ENCODE peak calls at places on chromosomes 12 and 14, in eight cellular contexts. X is BE2C, V is heart right ventricle, D is hepatocyte, P is kidney, L is mammary epithelial cell, K is astrocyte, T is AG04450. W is an unnamed sample. For H3K9me3, the result is how much of the 10 kb centered on the place peaks cover.

GRCh38 chr12:49232940-49233841 is 31.7 kb upstream of the TUBA1C start:
- DNase-seq in T (no peak), K (peak), P (peak), L (no peak), V (peak), X (peak), D (peak), W (no peak)

GRCh38 chr12:122753213-122753571 is 568 bp downstream of the DENR start:
- DNase-seq in V (no peak), L (no peak), T (no peak), K (no peak), X (no peak), D (no peak), P (no peak), W (no peak)

GRCh38 chr12:67637718-67638117 is 10.8 kb upstream of the DYRK2 start:
- DNase-seq in P (no peak), X (no peak), K (no peak), T (no peak), D (no peak), V (no peak), L (no peak), W (no peak)

GRCh38 chr12:121253638-121254335 is 42.7 kb downstream of the CAMKK2 start:
- DNase-seq in L (no peak), T (no peak), D (no peak), P (peak), K (no peak), X (no peak), V (no peak), W (no peak)

GRCh38 chr12:70994217-70994788 is 73.8 kb upstream of the PTPRR start:
- DNase-seq in T (no peak), L (peak), V (no peak), X (no peak), K (peak), D (no peak), P (no peak), W (no peak)

GRCh38 chr12:22443379-22444316 is 100.7 kb downstream of the C2CD5 start:
- DNase-seq in T (peak), X (peak), D (peak), V (no peak), L (peak), P (no peak), K (peak), W (peak)

GRCh38 chr14:105465209-105466031 is 9.2 kb upstream of the CRIP2 start:
- DNase-seq in D (no peak), V (peak), P (no peak), T (no peak), X (no peak), L (peak), K (no peak), W (no peak)

GRCh38 chr12:121774968-121775474 is 18.5 kb downstream of the RHOF start:
- DNase-seq in L (no peak), P (peak), X (no peak), T (no peak), V (no peak), K (no peak), D (no peak), W (peak)

GRCh38 chr12:39123580-39123979 is 218.2 kb upstream of the CPNE8 start:
- DNase-seq in X (no peak), L (peak), T (no peak), V (no peak), D (no peak), P (no peak), K (peak), W (peak)

GRCh38 chr14:91310620-91311283 is 66.2 kb upstream of the GPR68 start:
- DNase-seq in K (no peak), L (no peak), X (no peak), D (no peak), T (no peak), P (peak), V (no peak), W (no peak)

GRCh38 chr12:51371295-51371953 is 19.8 kb downstream of the GALNT6 start:
- DNase-seq in X (peak), L (peak), K (peak), P (peak), T (peak), D (peak), V (no peak), W (peak)

GRCh38 chr12:71197460-71197859 is 39.7 kb upstream of the TSPAN8 start:
- DNase-seq in L (no peak), T (no peak), K (no peak), X (no peak), V (no peak), P (no peak), D (no peak), W (no peak)

GRCh38 chr14:61320806-61321384 is 484 bp upstream of the PRKCH start:
- DNase-seq in P (peak), X (no peak), L (no peak), D (peak), K (no peak), V (no peak), T (no peak), W (no peak)

GRCh38 chr12:117334855-117335587 is 26.4 kb downstream of the NOS1 start:
- DNase-seq in T (no peak), L (no peak), X (no peak), D (no peak), K (no peak), P (no peak), V (no peak), W (no peak)

GRCh38 chr14:42224053-42224888 is 617.6 kb downstream of the LRFN5 start:
- DNase-seq in V (no peak), P (no peak), X (peak), K (peak), T (peak), D (peak), L (peak), W (peak)

GRCh38 chr14:29663281-29663801 is 264.3 kb downstream of the PRKD1 start:
- DNase-seq in L (no peak), K (peak), V (no peak), P (no peak), X (no peak), T (no peak), D (no peak), W (no peak)

GRCh38 chr12:52585951-52586350 is 12.3 kb upstream of the KRT74 start:
- DNase-seq in X (no peak), P (peak), T (no peak), L (no peak), K (no peak), V (no peak), D (no peak), W (no peak)

GRCh38 chr12:91870872-91871707 is 274.6 kb downstream of the BTG1 start:
- DNase-seq in D (no peak), V (no peak), T (no peak), L (no peak), X (no peak), K (no peak), P (no peak), W (no peak)

GRCh38 chr14:32336702-32337101 is 7.6 kb downstream of the AKAP6 start:
- DNase-seq in P (no peak), L (no peak), T (no peak), K (no peak), V (no peak), X (no peak), D (no peak), W (no peak)

GRCh38 chr14:74620497-74620921 is 8.5 kb upstream of the LTBP2 start:
- DNase-seq in P (no peak), T (peak), X (no peak), D (no peak), K (peak), V (no peak), L (peak), W (peak)

GRCh38 chr12:3551386-3551785 is 60.4 kb downstream of the PRMT8 start:
- DNase-seq in V (peak), K (no peak), D (no peak), X (no peak), P (no peak), L (no peak), T (no peak), W (no peak)

GRCh38 chr12:32761716-32762115 is 6.0 kb upstream of the YARS2 start:
- DNase-seq in L (no peak), T (no peak), D (no peak), X (no peak), K (no peak), P (no peak), V (no peak), W (no peak)

GRCh38 chr14:90341784-90342183 is 10.0 kb upstream of the NRDE2 start:
- DNase-seq in V (no peak), X (peak), P (no peak), K (no peak), L (no peak), T (no peak), D (no peak), W (no peak)

GRCh38 chr12:48973992-48974673 is 2.6 kb upstream of the WNT10B start:
- DNase-seq in D (peak), K (peak), L (no peak), P (no peak), X (peak), V (peak), T (no peak), W (peak)

GRCh38 chr12:89270548-89270947 is 81.8 kb downstream of the DUSP6 start:
- DNase-seq in P (no peak), T (no peak), V (no peak), L (no peak), K (no peak), X (no peak), D (no peak), W (no peak)

GRCh38 chr14:52906141-52906601 is 44.7 kb downstream of the FERMT2 start:
- DNase-seq in T (peak), D (no peak), V (no peak), K (peak), P (no peak), L (peak), X (no peak), W (no peak)

GRCh38 chr14:93059917-93060545 is 55.7 kb downstream of the ITPK1 start:
- DNase-seq in K (no peak), T (no peak), V (peak), L (no peak), D (no peak), P (peak), X (no peak), W (peak)

GRCh38 chr14:35355981-35356839 is 48.3 kb downstream of the NFKBIA start:
- DNase-seq in V (no peak), L (no peak), K (peak), T (no peak), P (peak), X (peak), D (peak), W (peak)

GRCh38 chr12:2341871-2342270 is 289.1 kb downstream of the CACNA1C start:
- DNase-seq in X (no peak), D (no peak), T (peak), K (peak), L (peak), P (no peak), V (no peak), W (no peak)

GRCh38 chr12:356276-356988 is 32.7 kb downstream of the KDM5A start:
- DNase-seq in K (peak), L (peak), D (no peak), T (no peak), X (no peak), V (no peak), P (no peak), W (no peak)

GRCh38 chr14:104845834-104846441 is 19.1 kb upstream of the CEP170B start:
- DNase-seq in V (no peak), D (no peak), T (no peak), L (peak), P (peak), K (no peak), X (no peak), W (no peak)

GRCh38 chr14:92964124-92965109 is 41.5 kb downstream of the CHGA start:
- DNase-seq in K (no peak), V (no peak), D (no peak), T (no peak), L (no peak), X (no peak), P (peak), W (no peak)

GRCh38 chr12:54125950-54126695 is 62.7 kb downstream of the SMUG1 start:
- DNase-seq in X (peak), V (peak), D (no peak), K (no peak), T (no peak), P (peak), L (no peak), W (no peak)

GRCh38 chr12:2261708-2262107 is 208.9 kb downstream of the CACNA1C start:
- DNase-seq in P (no peak), X (no peak), V (no peak), D (no peak), K (no peak), T (no peak), L (no peak), W (peak)

GRCh38 chr12:52235001-52235760 is 2.1 kb downstream of the KRT7 start:
- DNase-seq in L (no peak), V (no peak), X (no peak), P (peak), T (no peak), K (no peak), D (no peak), W (no peak)

GRCh38 chr12:47105914-47106674 is 26.3 kb upstream of the AMIGO2 start:
- DNase-seq in T (no peak), L (no peak), X (no peak), V (no peak), D (no peak), K (no peak), P (no peak), W (no peak)

GRCh38 chr14:92173668-92174067 is 51.9 kb downstream of the CPSF2 start:
- DNase-seq in X (no peak), P (no peak), K (peak), D (no peak), V (no peak), T (no peak), L (no peak), W (no peak)

GRCh38 chr14:43687866-43688265 is 819.2 kb downstream of the FSCB start:
- DNase-seq in L (peak), X (no peak), D (peak), T (peak), K (peak), P (no peak), V (no peak), W (no peak)

GRCh38 chr12:6374781-6375150 is 597 bp downstream of the SCNN1A start:
- DNase-seq in L (no peak), K (no peak), P (peak), V (no peak), T (no peak), D (no peak), X (no peak), W (no peak)

GRCh38 chr14:21534576-21534975 is 8.4 kb upstream of the SALL2 start:
- DNase-seq in P (no peak), L (no peak), T (no peak), X (no peak), K (no peak), V (no peak), D (no peak), W (no peak)
- H3K4me3 ChIP-seq in P (no peak), L (no peak), T (no peak), X (no peak), K (no peak), V (no peak), D (no peak), W (no peak)

GRCh38 chr14:101721111-101721510 is 40.4 kb upstream of the PPP2R5C start:
- DNase-seq in D (no peak), X (no peak), P (no peak), T (no peak), L (no peak), K (no peak), V (no peak), W (no peak)

GRCh38 chr14:101719045-101719645 is 42.4 kb upstream of the PPP2R5C start:
- DNase-seq in X (no peak), V (no peak), P (no peak), D (no peak), K (no peak), L (no peak), T (no peak), W (no peak)

GRCh38 chr14:101723061-101723595 is 38.4 kb upstream of the PPP2R5C start:
- DNase-seq in P (no peak), T (no peak), L (no peak), X (no peak), K (no peak), D (no peak), V (no peak), W (no peak)

GRCh38 chr14:101719708-101720107 is 41.8 kb upstream of the PPP2R5C start:
- DNase-seq in K (no peak), X (no peak), T (no peak), L (no peak), P (no peak), V (no peak), D (no peak), W (no peak)

DNA sequence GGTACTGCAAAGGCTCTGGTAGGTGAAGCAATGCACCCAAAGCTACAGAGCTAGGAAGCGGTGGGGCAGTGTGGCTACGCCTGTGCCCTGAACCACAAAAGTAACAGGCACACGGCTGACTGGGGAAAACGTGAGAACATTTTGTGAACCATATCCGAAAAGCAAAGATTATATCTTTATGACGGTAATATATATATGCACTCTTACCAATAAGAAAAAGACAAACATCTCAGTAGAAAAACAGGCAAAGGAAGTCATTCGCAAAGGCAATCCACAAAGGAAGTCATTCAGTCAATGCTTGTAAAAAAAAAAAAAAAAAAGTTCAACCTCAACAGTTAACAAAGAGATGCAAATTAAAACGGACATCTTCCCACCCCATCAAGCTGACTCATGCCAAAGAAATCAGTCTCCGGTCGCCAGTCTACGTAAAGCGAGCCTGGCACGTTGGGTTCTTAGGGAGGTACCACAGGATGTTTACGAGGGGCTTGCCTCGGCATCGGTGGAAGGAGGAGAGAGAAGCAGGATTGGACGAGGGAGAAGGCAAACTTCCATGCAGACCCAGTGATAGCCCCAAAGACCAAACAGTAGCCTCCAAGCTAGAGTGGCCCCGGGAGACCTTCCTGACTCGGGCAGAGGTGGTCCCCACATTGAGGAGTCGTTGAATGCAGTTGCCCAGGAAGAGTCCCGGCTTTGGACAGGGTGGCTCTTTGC is 39.4 kb upstream of the PPP2R5C start:
- DNase-seq in X (no peak), D (no peak), K (peak), V (no peak), T (no peak), P (no peak), L (peak), W (no peak)
- TF ChIP-seq CTCF in X (no peak), D (no peak), K (no peak), V (no peak), T (no peak), P (no peak), L (no peak), W (no peak)

GRCh38 chr14:75824328-75824727 is 157.5 kb downstream of the TGFB3 start:
- DNase-seq in V (no peak), D (no peak), P (no peak), X (no peak), L (no peak), T (no peak), K (no peak), W (no peak)

GRCh38 chr14:75823334-75823733 is 158.5 kb downstream of the TGFB3 start:
- DNase-seq in L (no peak), K (peak), P (no peak), T (no peak), D (no peak), X (no peak), V (no peak), W (no peak)

GRCh38 chr14:75822522-75823288 is 159.1 kb downstream of the TGFB3 start:
- DNase-seq in P (no peak), D (no peak), K (peak), X (no peak), V (no peak), T (peak), L (peak), W (no peak)

GRCh38 chr14:75821828-75822521 is 159.8 kb downstream of the TGFB3 start:
- DNase-seq in L (peak), P (no peak), T (no peak), K (no peak), D (peak), X (no peak), V (no peak), W (peak)

DNA sequence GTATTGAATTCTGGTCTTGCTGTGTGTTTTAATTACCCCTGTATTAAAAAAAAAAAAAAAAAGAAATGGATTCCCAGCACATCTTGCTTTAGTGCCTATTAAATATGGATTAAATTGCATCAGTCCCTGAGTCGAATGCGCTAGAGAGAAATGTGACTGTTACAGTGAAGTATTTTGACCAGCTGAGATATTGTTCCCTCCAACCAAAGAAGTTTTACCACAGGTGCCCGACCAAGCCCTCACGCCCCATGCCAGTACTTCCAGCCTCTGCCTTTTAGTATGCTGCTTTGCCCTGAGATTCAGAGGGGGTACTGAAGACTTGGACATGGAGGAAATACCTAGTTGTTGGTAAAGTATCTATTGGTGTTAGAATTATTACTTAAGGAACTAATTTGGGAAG is 159.7 kb downstream of the TTLL5 start:
- DNase-seq in V (no peak), D (no peak), X (no peak), T (no peak), K (no peak), P (no peak), L (no peak), W (no peak)
- H3K9me3 ChIP-seq in V (under half), D (under half), X (under half), T (under half), K (under half), P (under half), L (under half), W (under half)

GRCh38 chr14:65937804-65938316 is 525.3 kb downstream of the FUT8 start:
- DNase-seq in L (no peak), T (no peak), X (no peak), V (no peak), D (no peak), P (no peak), K (no peak), W (no peak)
- H3K4me3 ChIP-seq in L (no peak), T (no peak), X (no peak), V (no peak), D (no peak), P (no peak), K (no peak), W (no peak)